ENCODE peak calls at places on chromosome 20, in four cellular contexts. One of them, this sample, is unnamed.

GRCh38 chr20:17919149-17919548 is 49.4 kb downstream of the SNX5 start:
- DNase-seq in K562: no peak
- DNase-seq in HepG2: no peak
- DNase-seq in A549: no peak
- DNase-seq in this sample: no peak

GRCh38 chr20:48789185-48789668 is 38.6 kb downstream of the PREX1 start:
- DNase-seq in HepG2: no peak
- DNase-seq in A549: no peak
- DNase-seq in K562: no peak
- DNase-seq in this sample: no peak

GRCh38 chr20:24147961-24148360 is 159.4 kb upstream of the GGTLC1 start:
- DNase-seq in A549: no peak
- DNase-seq in K562: no peak
- DNase-seq in HepG2: no peak
- DNase-seq in this sample: no peak

GRCh38 chr20:44730441-44730840 is 15.2 kb upstream of the KCNK15 start:
- DNase-seq in HepG2: no peak
- DNase-seq in K562: no peak
- DNase-seq in A549: peak; percentile 92
- DNase-seq in this sample: no peak

GRCh38 chr20:53691060-53691810 is 97.6 kb upstream of the ZNF217 start:
- DNase-seq in A549: no peak
- DNase-seq in HepG2: no peak
- DNase-seq in K562: no peak
- DNase-seq in this sample: no peak

GRCh38 chr20:38173237-38174156 is 8.4 kb upstream of the TGM2 start:
- DNase-seq in A549: peak; percentile 92
- DNase-seq in K562: peak; percentile 57
- DNase-seq in HepG2: peak; percentile 85
- DNase-seq in this sample: no peak

GRCh38 chr20:38714308-38714707 is 10.0 kb upstream of the SLC32A1 start:
- DNase-seq in A549: no peak
- DNase-seq in K562: no peak
- DNase-seq in HepG2: no peak
- DNase-seq in this sample: no peak

GRCh38 chr20:38108438-38109024 is 56.5 kb downstream of the TGM2 start:
- DNase-seq in A549: no peak
- DNase-seq in HepG2: no peak
- DNase-seq in K562: no peak
- DNase-seq in this sample: no peak

GRCh38 chr20:53157443-53158408 is 185.6 kb downstream of the TSHZ2 start:
- DNase-seq in A549: peak; percentile 77
- DNase-seq in HepG2: peak; percentile 72
- DNase-seq in K562: peak; percentile 59
- DNase-seq in this sample: peak; percentile 87

GRCh38 chr20:44720617-44720993 is 5.4 kb downstream of the CCN5 start:
- DNase-seq in K562: no peak
- DNase-seq in HepG2: no peak
- DNase-seq in A549: peak; percentile 97
- DNase-seq in this sample: no peak

GRCh38 chr20:53032021-53033001 is 60.2 kb downstream of the TSHZ2 start:
- DNase-seq in K562: no peak
- DNase-seq in A549: no peak
- DNase-seq in HepG2: no peak
- DNase-seq in this sample: no peak

GRCh38 chr20:60331688-60332300 is 373.6 kb downstream of the CDH26 start:
- DNase-seq in A549: no peak
- DNase-seq in K562: no peak
- DNase-seq in HepG2: no peak
- DNase-seq in this sample: no peak

GRCh38 chr20:36527331-36528125 is 13.8 kb upstream of the MYL9 start:
- DNase-seq in K562: no peak
- DNase-seq in A549: no peak
- DNase-seq in HepG2: no peak
- DNase-seq in this sample: no peak

GRCh38 chr20:58133020-58133419 is 95.4 kb downstream of the ANKRD60 start:
- DNase-seq in A549: no peak
- DNase-seq in HepG2: no peak
- DNase-seq in K562: no peak
- DNase-seq in this sample: peak; percentile 33

GRCh38 chr20:58666702-58667101 is 15.6 kb downstream of the STX16 start:
- DNase-seq in A549: no peak
- DNase-seq in K562: no peak
- DNase-seq in HepG2: no peak
- DNase-seq in this sample: no peak

GRCh38 chr20:17431621-17432364 is 99.4 kb downstream of the BFSP1 start:
- DNase-seq in K562: peak; percentile 65
- DNase-seq in A549: peak; percentile 63
- DNase-seq in HepG2: peak; percentile 57
- DNase-seq in this sample: peak; percentile 23

GRCh38 chr20:64106981-64107735 is at the start of gene NPBWR2:
- DNase-seq in HepG2: no peak
- DNase-seq in K562: peak; percentile 54
- DNase-seq in A549: no peak
- DNase-seq in this sample: peak; percentile 44

GRCh38 chr20:10848810-10849370 is 175.1 kb upstream of the JAG1 start:
- DNase-seq in A549: peak; percentile 92
- DNase-seq in HepG2: peak; percentile 93
- DNase-seq in K562: no peak
- DNase-seq in this sample: peak; percentile 9

GRCh38 chr20:58393299-58393698 is 4.3 kb downstream of the VAPB start:
- DNase-seq in HepG2: no peak
- DNase-seq in A549: no peak
- DNase-seq in K562: no peak
- DNase-seq in this sample: no peak

GRCh38 chr20:57879437-57880115 is 169.8 kb upstream of the PMEPA1 start:
- DNase-seq in HepG2: no peak
- DNase-seq in A549: no peak
- DNase-seq in K562: no peak
- DNase-seq in this sample: no peak

GRCh38 chr20:44733341-44734069 is 12.2 kb upstream of the KCNK15 start:
- DNase-seq in K562: peak; percentile 52
- DNase-seq in A549: peak; percentile 83
- DNase-seq in HepG2: peak; percentile 67
- DNase-seq in this sample: no peak

GRCh38 chr20:24116611-24117010 is 128.0 kb upstream of the GGTLC1 start:
- DNase-seq in A549: no peak
- DNase-seq in HepG2: no peak
- DNase-seq in K562: no peak
- DNase-seq in this sample: no peak

GRCh38 chr20:22402990-22403859 is 181.1 kb downstream of the FOXA2 start:
- DNase-seq in HepG2: peak; percentile 64
- DNase-seq in K562: no peak
- DNase-seq in A549: peak; percentile 70
- DNase-seq in this sample: no peak

GRCh38 chr20:19252670-19253120 is 40.3 kb downstream of the SLC24A3 start:
- DNase-seq in K562: no peak
- DNase-seq in HepG2: no peak
- DNase-seq in A549: no peak
- DNase-seq in this sample: no peak

GRCh38 chr20:9220874-9221547 is 152.1 kb downstream of the PLCB4 start:
- DNase-seq in A549: no peak
- DNase-seq in K562: no peak
- DNase-seq in HepG2: no peak
- DNase-seq in this sample: no peak

GRCh38 chr20:43699941-43700565 is 26.7 kb downstream of the GTSF1L start:
- DNase-seq in A549: no peak
- DNase-seq in HepG2: no peak
- DNase-seq in K562: no peak
- DNase-seq in this sample: no peak

GRCh38 chr20:17570347-17571152 is 675 bp downstream of the DSTN start:
- DNase-seq in A549: peak; percentile 77
- DNase-seq in HepG2: peak; percentile 61
- DNase-seq in K562: peak; percentile 15
- DNase-seq in this sample: no peak

GRCh38 chr20:25058051-25058796 is at the start of gene ACSS1:
- DNase-seq in K562: peak; percentile 62
- DNase-seq in HepG2: no peak
- DNase-seq in A549: peak; percentile 54
- DNase-seq in this sample: peak; percentile 64

GRCh38 chr20:43961541-43962471 is 47.2 kb downstream of the TOX2 start:
- DNase-seq in HepG2: no peak
- DNase-seq in K562: no peak
- DNase-seq in A549: no peak
- DNase-seq in this sample: no peak

GRCh38 chr20:23022849-23023248 is 12.3 kb upstream of the SSTR4 start:
- DNase-seq in HepG2: no peak
- DNase-seq in A549: no peak
- DNase-seq in K562: no peak
- DNase-seq in this sample: no peak

GRCh38 chr20:38752029-38752428 is 3.8 kb downstream of the ACTR5 start:
- DNase-seq in K562: no peak
- DNase-seq in A549: no peak
- DNase-seq in HepG2: no peak
- DNase-seq in this sample: no peak

GRCh38 chr20:12358655-12359009 is 440.9 kb downstream of the BTBD3 start:
- DNase-seq in HepG2: no peak
- DNase-seq in A549: no peak
- DNase-seq in K562: no peak
- DNase-seq in this sample: no peak

GRCh38 chr20:24337074-24337473 is 132.4 kb upstream of the SYNDIG1 start:
- DNase-seq in A549: no peak
- DNase-seq in HepG2: no peak
- DNase-seq in K562: no peak
- DNase-seq in this sample: no peak

GRCh38 chr20:18138639-18139583 is 1.2 kb downstream of the KAT14 start:
- DNase-seq in A549: no peak
- DNase-seq in HepG2: peak; percentile 91
- DNase-seq in K562: no peak
- DNase-seq in this sample: no peak

GRCh38 chr20:17558154-17558940 is 11.5 kb upstream of the DSTN start:
- DNase-seq in HepG2: peak; percentile 83
- DNase-seq in A549: peak; percentile 93
- DNase-seq in K562: peak; percentile 33
- DNase-seq in this sample: peak; percentile 45

GRCh38 chr20:35171438-35171752 is 477 bp upstream of the PROCR start:
- DNase-seq in HepG2: no peak
- DNase-seq in A549: no peak
- DNase-seq in K562: no peak
- DNase-seq in this sample: no peak

GRCh38 chr20:35171753-35172433 is at the start of gene PROCR:
- DNase-seq in K562: peak; percentile 69
- DNase-seq in HepG2: no peak
- DNase-seq in A549: peak; percentile 96
- DNase-seq in this sample: no peak

GRCh38 chr20:35165221-35166185 is 6.4 kb upstream of the PROCR start:
- DNase-seq in HepG2: no peak
- DNase-seq in A549: no peak
- DNase-seq in K562: no peak
- DNase-seq in this sample: no peak

GRCh38 chr20:35167787-35168186 is 4.1 kb upstream of the PROCR start:
- DNase-seq in A549: no peak
- DNase-seq in HepG2: no peak
- DNase-seq in K562: no peak
- DNase-seq in this sample: no peak

GRCh38 chr20:35166242-35166830 is 5.5 kb upstream of the PROCR start:
- DNase-seq in HepG2: no peak
- DNase-seq in A549: no peak
- DNase-seq in K562: no peak
- DNase-seq in this sample: peak; percentile 62
- TF ChIP-seq RNF2 in HepG2: no peak
- TF ChIP-seq RNF2 in A549: no peak
- TF ChIP-seq RNF2 in K562: no peak
- TF ChIP-seq RNF2 in this sample: no peak

GRCh38 chr20:61968932-61969331 is 96.7 kb downstream of the TAF4 start:
- DNase-seq in A549: no peak
- DNase-seq in K562: no peak
- DNase-seq in HepG2: no peak
- DNase-seq in this sample: peak; percentile 43
- TF ChIP-seq RNF2 in A549: no peak
- TF ChIP-seq RNF2 in K562: no peak
- TF ChIP-seq RNF2 in HepG2: no peak
- TF ChIP-seq RNF2 in this sample: no peak

DNA sequence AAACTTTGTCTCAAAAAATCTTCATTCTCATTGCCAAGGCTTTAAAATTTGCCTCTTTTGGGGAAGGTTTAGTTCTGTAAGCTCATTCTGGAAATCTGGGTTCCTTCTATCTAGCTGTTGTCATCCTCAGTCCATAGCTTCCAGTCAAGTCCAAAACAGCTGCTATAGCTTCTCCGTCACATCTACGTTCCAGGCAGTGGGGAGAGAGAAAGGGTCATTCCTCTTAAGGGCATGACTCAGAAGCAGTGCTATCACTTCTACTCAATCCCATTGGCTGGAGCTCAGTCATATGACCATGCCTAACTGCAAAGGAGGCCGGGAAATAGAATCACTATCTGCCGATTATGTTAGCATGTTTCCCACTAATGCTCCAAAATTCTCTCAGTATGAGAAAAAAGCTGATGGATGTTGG is 141.4 kb upstream of the PTPN1 start:
- DNase-seq in K562: peak; percentile 79
- DNase-seq in HepG2: peak; percentile 80
- DNase-seq in A549: peak; percentile 45
- DNase-seq in this sample: no peak
- TF ChIP-seq RNF2 in K562: no peak
- TF ChIP-seq RNF2 in HepG2: no peak
- TF ChIP-seq RNF2 in A549: no peak
- TF ChIP-seq RNF2 in this sample: no peak

GRCh38 chr20:62219101-62219991 is 732 bp downstream of the HRH3 start:
- DNase-seq in A549: peak; percentile 42
- DNase-seq in HepG2: no peak
- DNase-seq in K562: no peak
- DNase-seq in this sample: peak; percentile 67

GRCh38 chr20:62217913-62218773 is 1.9 kb downstream of the HRH3 start:
- DNase-seq in HepG2: no peak
- DNase-seq in K562: no peak
- DNase-seq in A549: no peak
- DNase-seq in this sample: no peak

GRCh38 chr20:62220666-62221568 is 839 bp upstream of the HRH3 start:
- DNase-seq in K562: no peak
- DNase-seq in HepG2: no peak
- DNase-seq in A549: no peak
- DNase-seq in this sample: no peak

GRCh38 chr20:62222266-62222850 is 2.3 kb upstream of the HRH3 start:
- DNase-seq in A549: no peak
- DNase-seq in HepG2: no peak
- DNase-seq in K562: no peak
- DNase-seq in this sample: no peak

DNA sequence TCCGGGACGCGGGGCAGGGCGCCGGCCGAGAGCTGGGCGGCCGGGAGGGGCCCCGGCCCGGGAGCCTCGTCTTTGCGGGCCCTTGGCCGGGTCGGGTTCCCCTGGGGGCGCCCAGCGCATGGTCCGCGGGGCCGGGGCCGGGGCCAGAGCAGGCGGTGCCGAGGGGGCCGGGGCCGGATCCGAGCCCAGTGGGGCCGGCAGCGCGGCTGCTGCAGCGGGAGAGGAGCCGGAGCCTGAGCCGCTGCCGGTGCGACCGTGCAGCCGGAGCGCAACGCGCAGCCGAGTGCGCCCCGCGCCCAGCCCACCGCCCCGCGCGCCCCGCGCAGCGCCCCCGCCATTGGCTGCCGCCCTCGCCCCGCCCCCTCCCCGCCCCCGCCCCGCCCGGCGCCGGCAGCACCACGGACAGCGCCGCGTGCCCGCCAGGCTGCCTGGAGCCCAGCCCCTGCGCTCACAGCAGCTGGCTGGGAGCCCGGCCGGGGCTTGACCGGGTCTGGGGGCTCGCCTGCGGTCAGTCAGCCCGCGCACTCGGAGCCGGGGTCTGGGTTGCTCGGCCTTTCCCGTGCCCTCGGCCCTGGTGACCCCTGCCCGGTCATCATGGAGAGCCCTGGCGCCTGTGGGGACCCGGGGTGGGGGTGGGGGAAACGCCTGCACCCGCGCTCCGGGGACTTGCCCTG is at the start of gene HRH3:
- DNase-seq in HepG2: peak; percentile 41
- DNase-seq in K562: peak; percentile 96
- DNase-seq in A549: no peak
- DNase-seq in this sample: peak; percentile 80
- TF ChIP-seq RNF2 in HepG2: no peak
- TF ChIP-seq RNF2 in K562: no peak
- TF ChIP-seq RNF2 in A549: no peak
- TF ChIP-seq RNF2 in this sample: no peak